ENCODE peak calls at places on chromosomes 5 and 9, in five cellular contexts. One of them, this sample, is unnamed.

GRCh38 chr9:112112941-112113399 is 62.1 kb downstream of the SUSD1 start:
- DNase-seq in activated naive CD4-positive, alpha-beta T cell: peak; percentile 0
- DNase-seq in hepatic stellate cell: peak; percentile 23
- DNase-seq in NCI-H1694 treated with DMSO at 0.1 percent for 48 hours: no peak
- DNase-seq in heart left ventricle: no peak
- DNase-seq in this sample: no peak

GRCh38 chr5:59709833-59710232 is 183.7 kb downstream of the PDE4D start:
- DNase-seq in activated naive CD4-positive, alpha-beta T cell: no peak
- DNase-seq in hepatic stellate cell: no peak
- DNase-seq in NCI-H1694 treated with DMSO at 0.1 percent for 48 hours: no peak
- DNase-seq in heart left ventricle: peak; percentile 9
- DNase-seq in this sample: no peak

GRCh38 chr5:30991462-30991861 is 202.0 kb upstream of the CDH6 start:
- DNase-seq in activated naive CD4-positive, alpha-beta T cell: no peak
- DNase-seq in hepatic stellate cell: no peak
- DNase-seq in NCI-H1694 treated with DMSO at 0.1 percent for 48 hours: no peak
- DNase-seq in heart left ventricle: no peak
- DNase-seq in this sample: no peak

GRCh38 chr9:78930281-78930680 is 633.4 kb downstream of the PSAT1 start:
- DNase-seq in activated naive CD4-positive, alpha-beta T cell: no peak
- DNase-seq in hepatic stellate cell: no peak
- DNase-seq in NCI-H1694 treated with DMSO at 0.1 percent for 48 hours: no peak
- DNase-seq in heart left ventricle: no peak
- DNase-seq in this sample: no peak

GRCh38 chr5:74866653-74867162 is 521 bp upstream of the FAM169A start:
- DNase-seq in activated naive CD4-positive, alpha-beta T cell: no peak
- DNase-seq in hepatic stellate cell: no peak
- DNase-seq in NCI-H1694 treated with DMSO at 0.1 percent for 48 hours: no peak
- DNase-seq in heart left ventricle: no peak
- DNase-seq in this sample: no peak

GRCh38 chr5:150618188-150618587 is 22.3 kb upstream of the SYNPO start:
- DNase-seq in activated naive CD4-positive, alpha-beta T cell: no peak
- DNase-seq in hepatic stellate cell: no peak
- DNase-seq in NCI-H1694 treated with DMSO at 0.1 percent for 48 hours: no peak
- DNase-seq in heart left ventricle: no peak
- DNase-seq in this sample: peak; percentile 61

GRCh38 chr9:125850763-125851162 is 103.6 kb downstream of the PBX3 start:
- DNase-seq in activated naive CD4-positive, alpha-beta T cell: no peak
- DNase-seq in hepatic stellate cell: no peak
- DNase-seq in NCI-H1694 treated with DMSO at 0.1 percent for 48 hours: no peak
- DNase-seq in heart left ventricle: no peak
- DNase-seq in this sample: no peak

GRCh38 chr9:99549441-99549840 is 272.2 kb upstream of the NR4A3 start:
- DNase-seq in activated naive CD4-positive, alpha-beta T cell: no peak
- DNase-seq in hepatic stellate cell: no peak
- DNase-seq in NCI-H1694 treated with DMSO at 0.1 percent for 48 hours: no peak
- DNase-seq in heart left ventricle: no peak
- DNase-seq in this sample: no peak

GRCh38 chr9:21056931-21057330 is 20.8 kb downstream of the IFNB1 start:
- DNase-seq in activated naive CD4-positive, alpha-beta T cell: no peak
- DNase-seq in hepatic stellate cell: no peak
- DNase-seq in NCI-H1694 treated with DMSO at 0.1 percent for 48 hours: no peak
- DNase-seq in heart left ventricle: no peak
- DNase-seq in this sample: no peak

GRCh38 chr5:54573783-54574485 is 56.4 kb downstream of the SNX18 start:
- DNase-seq in activated naive CD4-positive, alpha-beta T cell: no peak
- DNase-seq in hepatic stellate cell: no peak
- DNase-seq in NCI-H1694 treated with DMSO at 0.1 percent for 48 hours: no peak
- DNase-seq in heart left ventricle: no peak
- DNase-seq in this sample: no peak

GRCh38 chr9:124263800-124264426 is 6.2 kb downstream of the NEK6 start:
- DNase-seq in activated naive CD4-positive, alpha-beta T cell: no peak
- DNase-seq in hepatic stellate cell: no peak
- DNase-seq in NCI-H1694 treated with DMSO at 0.1 percent for 48 hours: no peak
- DNase-seq in heart left ventricle: no peak
- DNase-seq in this sample: no peak

GRCh38 chr9:99137225-99137624 is 32.3 kb downstream of the TGFBR1 start:
- DNase-seq in activated naive CD4-positive, alpha-beta T cell: no peak
- DNase-seq in hepatic stellate cell: no peak
- DNase-seq in NCI-H1694 treated with DMSO at 0.1 percent for 48 hours: no peak
- DNase-seq in heart left ventricle: no peak
- DNase-seq in this sample: no peak

GRCh38 chr5:84478603-84479002 is 93.9 kb upstream of the EDIL3 start:
- DNase-seq in activated naive CD4-positive, alpha-beta T cell: no peak
- DNase-seq in hepatic stellate cell: no peak
- DNase-seq in NCI-H1694 treated with DMSO at 0.1 percent for 48 hours: no peak
- DNase-seq in heart left ventricle: no peak
- DNase-seq in this sample: no peak

GRCh38 chr9:131319486-131319885 is 30.0 kb downstream of the PLPP7 start:
- DNase-seq in activated naive CD4-positive, alpha-beta T cell: no peak
- DNase-seq in hepatic stellate cell: no peak
- DNase-seq in NCI-H1694 treated with DMSO at 0.1 percent for 48 hours: no peak
- DNase-seq in heart left ventricle: no peak
- DNase-seq in this sample: no peak

GRCh38 chr9:76313771-76314170 is 80.5 kb downstream of the RFK start:
- DNase-seq in activated naive CD4-positive, alpha-beta T cell: no peak
- DNase-seq in hepatic stellate cell: no peak
- DNase-seq in NCI-H1694 treated with DMSO at 0.1 percent for 48 hours: no peak
- DNase-seq in heart left ventricle: no peak
- DNase-seq in this sample: no peak

GRCh38 chr5:132215329-132215728 is 12.3 kb downstream of the P4HA2 start:
- DNase-seq in activated naive CD4-positive, alpha-beta T cell: no peak
- DNase-seq in hepatic stellate cell: peak; percentile 96
- DNase-seq in NCI-H1694 treated with DMSO at 0.1 percent for 48 hours: peak; percentile 30
- DNase-seq in heart left ventricle: peak; percentile 92
- DNase-seq in this sample: peak; percentile 94

GRCh38 chr5:143233020-143233419 is 170.5 kb downstream of the NR3C1 start:
- DNase-seq in activated naive CD4-positive, alpha-beta T cell: no peak
- DNase-seq in hepatic stellate cell: no peak
- DNase-seq in NCI-H1694 treated with DMSO at 0.1 percent for 48 hours: no peak
- DNase-seq in heart left ventricle: no peak
- DNase-seq in this sample: no peak

GRCh38 chr9:120662513-120662912 is 51.8 kb downstream of the MEGF9 start:
- DNase-seq in activated naive CD4-positive, alpha-beta T cell: no peak
- DNase-seq in hepatic stellate cell: no peak
- DNase-seq in NCI-H1694 treated with DMSO at 0.1 percent for 48 hours: no peak
- DNase-seq in heart left ventricle: no peak
- DNase-seq in this sample: no peak

GRCh38 chr9:14011799-14012560 is 302.0 kb downstream of the NFIB start:
- DNase-seq in activated naive CD4-positive, alpha-beta T cell: no peak
- DNase-seq in hepatic stellate cell: no peak
- DNase-seq in NCI-H1694 treated with DMSO at 0.1 percent for 48 hours: no peak
- DNase-seq in heart left ventricle: no peak
- DNase-seq in this sample: no peak

GRCh38 chr5:110092955-110093785 is 403.4 kb downstream of the MAN2A1 start:
- DNase-seq in activated naive CD4-positive, alpha-beta T cell: no peak
- DNase-seq in hepatic stellate cell: no peak
- DNase-seq in NCI-H1694 treated with DMSO at 0.1 percent for 48 hours: no peak
- DNase-seq in heart left ventricle: no peak
- DNase-seq in this sample: no peak

GRCh38 chr5:3619584-3619983 is 24.0 kb downstream of the IRX1 start:
- DNase-seq in activated naive CD4-positive, alpha-beta T cell: no peak
- DNase-seq in hepatic stellate cell: no peak
- DNase-seq in NCI-H1694 treated with DMSO at 0.1 percent for 48 hours: no peak
- DNase-seq in heart left ventricle: no peak
- DNase-seq in this sample: no peak